ENCODE peak calls at places on chromosomes 12 and 14, in seven cellular contexts. One of them, this sample, is unnamed.

GRCh38 chr12:120013659-120014380 is 24.8 kb downstream of the BICDL1 start:
- DNase-seq in effector memory CD4-positive, alpha-beta T cell: peak; percentile 49
- DNase-seq in mucosa of descending colon: no peak
- DNase-seq in CD4-positive, CD25-positive, alpha-beta regulatory T cell: peak; percentile 90
- DNase-seq in cardiac muscle cell: no peak
- DNase-seq in stomach: no peak
- DNase-seq in aorta: no peak
- DNase-seq in this sample: no peak

GRCh38 chr14:59688224-59689170 is 111.9 kb upstream of the CCDC175 start:
- DNase-seq in stomach: peak; percentile 44
- DNase-seq in CD4-positive, CD25-positive, alpha-beta regulatory T cell: peak; percentile 29
- DNase-seq in effector memory CD4-positive, alpha-beta T cell: no peak
- DNase-seq in aorta: no peak
- DNase-seq in mucosa of descending colon: no peak
- DNase-seq in cardiac muscle cell: peak; percentile 57
- DNase-seq in this sample: no peak

GRCh38 chr12:125185740-125186470 is 120.7 kb downstream of the AACS start:
- DNase-seq in mucosa of descending colon: peak; percentile 80
- DNase-seq in aorta: peak; percentile 91
- DNase-seq in cardiac muscle cell: peak; percentile 92
- DNase-seq in effector memory CD4-positive, alpha-beta T cell: no peak
- DNase-seq in CD4-positive, CD25-positive, alpha-beta regulatory T cell: peak; percentile 63
- DNase-seq in stomach: peak; percentile 78
- DNase-seq in this sample: no peak

GRCh38 chr12:130280226-130280625 is 57.5 kb upstream of the PIWIL1 start:
- DNase-seq in CD4-positive, CD25-positive, alpha-beta regulatory T cell: peak; percentile 10
- DNase-seq in aorta: no peak
- DNase-seq in stomach: no peak
- DNase-seq in mucosa of descending colon: no peak
- DNase-seq in effector memory CD4-positive, alpha-beta T cell: no peak
- DNase-seq in cardiac muscle cell: no peak
- DNase-seq in this sample: no peak

GRCh38 chr14:105091335-105092123 is 26.3 kb upstream of the GPR132 start:
- DNase-seq in effector memory CD4-positive, alpha-beta T cell: no peak
- DNase-seq in stomach: peak; percentile 94
- DNase-seq in CD4-positive, CD25-positive, alpha-beta regulatory T cell: no peak
- DNase-seq in mucosa of descending colon: peak; percentile 94
- DNase-seq in cardiac muscle cell: no peak
- DNase-seq in aorta: peak; percentile 94
- DNase-seq in this sample: no peak

GRCh38 chr12:28550757-28551381 is 360.6 kb downstream of the CCDC91 start:
- DNase-seq in CD4-positive, CD25-positive, alpha-beta regulatory T cell: peak; percentile 30
- DNase-seq in effector memory CD4-positive, alpha-beta T cell: no peak
- DNase-seq in stomach: no peak
- DNase-seq in cardiac muscle cell: no peak
- DNase-seq in mucosa of descending colon: no peak
- DNase-seq in aorta: no peak
- DNase-seq in this sample: no peak

GRCh38 chr12:5827591-5827990 is 117.5 kb downstream of the ANO2 start:
- DNase-seq in mucosa of descending colon: no peak
- DNase-seq in CD4-positive, CD25-positive, alpha-beta regulatory T cell: no peak
- DNase-seq in stomach: no peak
- DNase-seq in effector memory CD4-positive, alpha-beta T cell: no peak
- DNase-seq in cardiac muscle cell: no peak
- DNase-seq in aorta: no peak
- DNase-seq in this sample: no peak

GRCh38 chr12:49787672-49788071 is 40.5 kb downstream of the NCKAP5L start:
- DNase-seq in CD4-positive, CD25-positive, alpha-beta regulatory T cell: no peak
- DNase-seq in effector memory CD4-positive, alpha-beta T cell: no peak
- DNase-seq in aorta: no peak
- DNase-seq in cardiac muscle cell: no peak
- DNase-seq in mucosa of descending colon: no peak
- DNase-seq in stomach: no peak
- DNase-seq in this sample: no peak

GRCh38 chr12:49233842-49234526 is 30.9 kb upstream of the TUBA1C start:
- DNase-seq in effector memory CD4-positive, alpha-beta T cell: no peak
- DNase-seq in aorta: peak; percentile 86
- DNase-seq in stomach: peak; percentile 45
- DNase-seq in mucosa of descending colon: peak; percentile 81
- DNase-seq in cardiac muscle cell: no peak
- DNase-seq in CD4-positive, CD25-positive, alpha-beta regulatory T cell: no peak
- DNase-seq in this sample: no peak

GRCh38 chr14:65251213-65251612 is 148.9 kb upstream of the MAX start:
- DNase-seq in mucosa of descending colon: no peak
- DNase-seq in cardiac muscle cell: no peak
- DNase-seq in effector memory CD4-positive, alpha-beta T cell: no peak
- DNase-seq in CD4-positive, CD25-positive, alpha-beta regulatory T cell: no peak
- DNase-seq in stomach: no peak
- DNase-seq in aorta: no peak
- DNase-seq in this sample: no peak

GRCh38 chr12:6960291-6961277 is 9.4 kb downstream of the PTPN6 start:
- DNase-seq in mucosa of descending colon: peak; percentile 70
- DNase-seq in CD4-positive, CD25-positive, alpha-beta regulatory T cell: peak; percentile 72
- DNase-seq in effector memory CD4-positive, alpha-beta T cell: no peak
- DNase-seq in stomach: no peak
- DNase-seq in aorta: no peak
- DNase-seq in cardiac muscle cell: no peak
- DNase-seq in this sample: no peak

GRCh38 chr12:63805704-63806672 is 26.3 kb downstream of the RXYLT1 start:
- DNase-seq in CD4-positive, CD25-positive, alpha-beta regulatory T cell: no peak
- DNase-seq in cardiac muscle cell: no peak
- DNase-seq in effector memory CD4-positive, alpha-beta T cell: no peak
- DNase-seq in stomach: no peak
- DNase-seq in mucosa of descending colon: no peak
- DNase-seq in aorta: no peak
- DNase-seq in this sample: no peak

GRCh38 chr12:25272937-25273526 is 22.3 kb upstream of the KRAS start:
- DNase-seq in cardiac muscle cell: no peak
- DNase-seq in mucosa of descending colon: no peak
- DNase-seq in effector memory CD4-positive, alpha-beta T cell: no peak
- DNase-seq in CD4-positive, CD25-positive, alpha-beta regulatory T cell: no peak
- DNase-seq in stomach: no peak
- DNase-seq in aorta: no peak
- DNase-seq in this sample: no peak

GRCh38 chr14:41607966-41608663 is 1.4 kb downstream of the LRFN5 start:
- DNase-seq in effector memory CD4-positive, alpha-beta T cell: no peak
- DNase-seq in mucosa of descending colon: peak; percentile 39
- DNase-seq in stomach: no peak
- DNase-seq in CD4-positive, CD25-positive, alpha-beta regulatory T cell: no peak
- DNase-seq in aorta: peak; percentile 77
- DNase-seq in cardiac muscle cell: peak; percentile 32
- DNase-seq in this sample: no peak

GRCh38 chr12:113709456-113709855 is 237.8 kb upstream of the LHX5 start:
- DNase-seq in stomach: no peak
- DNase-seq in cardiac muscle cell: no peak
- DNase-seq in mucosa of descending colon: no peak
- DNase-seq in CD4-positive, CD25-positive, alpha-beta regulatory T cell: no peak
- DNase-seq in aorta: no peak
- DNase-seq in effector memory CD4-positive, alpha-beta T cell: no peak
- DNase-seq in this sample: no peak

GRCh38 chr12:117125275-117125613 is 26.0 kb upstream of the TESC start:
- DNase-seq in stomach: no peak
- DNase-seq in cardiac muscle cell: no peak
- DNase-seq in mucosa of descending colon: no peak
- DNase-seq in effector memory CD4-positive, alpha-beta T cell: no peak
- DNase-seq in aorta: no peak
- DNase-seq in CD4-positive, CD25-positive, alpha-beta regulatory T cell: no peak
- DNase-seq in this sample: no peak

GRCh38 chr12:124115976-124116690 is 143.1 kb downstream of the ZNF664 start:
- DNase-seq in CD4-positive, CD25-positive, alpha-beta regulatory T cell: no peak
- DNase-seq in cardiac muscle cell: no peak
- DNase-seq in mucosa of descending colon: no peak
- DNase-seq in stomach: no peak
- DNase-seq in aorta: no peak
- DNase-seq in effector memory CD4-positive, alpha-beta T cell: no peak
- DNase-seq in this sample: no peak

GRCh38 chr14:50082784-50083466 is 33.4 kb downstream of the VCPKMT start:
- DNase-seq in effector memory CD4-positive, alpha-beta T cell: peak; percentile 83
- DNase-seq in stomach: peak; percentile 57
- DNase-seq in mucosa of descending colon: peak; percentile 81
- DNase-seq in aorta: no peak
- DNase-seq in cardiac muscle cell: no peak
- DNase-seq in CD4-positive, CD25-positive, alpha-beta regulatory T cell: peak; percentile 90
- DNase-seq in this sample: no peak

GRCh38 chr14:72745546-72745945 is 148.4 kb downstream of the DPF3 start:
- DNase-seq in effector memory CD4-positive, alpha-beta T cell: no peak
- DNase-seq in stomach: no peak
- DNase-seq in CD4-positive, CD25-positive, alpha-beta regulatory T cell: no peak
- DNase-seq in mucosa of descending colon: no peak
- DNase-seq in aorta: no peak
- DNase-seq in cardiac muscle cell: no peak
- DNase-seq in this sample: no peak

GRCh38 chr12:1925125-1925963 is 6.9 kb upstream of the CACNA2D4 start:
- DNase-seq in mucosa of descending colon: no peak
- DNase-seq in cardiac muscle cell: no peak
- DNase-seq in aorta: peak; percentile 44
- DNase-seq in stomach: peak; percentile 22
- DNase-seq in effector memory CD4-positive, alpha-beta T cell: no peak
- DNase-seq in CD4-positive, CD25-positive, alpha-beta regulatory T cell: no peak
- DNase-seq in this sample: peak; percentile 37

GRCh38 chr14:100982764-100983163 is 79.2 kb upstream of the RTL1 start:
- DNase-seq in cardiac muscle cell: no peak
- DNase-seq in mucosa of descending colon: no peak
- DNase-seq in effector memory CD4-positive, alpha-beta T cell: no peak
- DNase-seq in stomach: no peak
- DNase-seq in aorta: no peak
- DNase-seq in CD4-positive, CD25-positive, alpha-beta regulatory T cell: no peak
- DNase-seq in this sample: no peak

GRCh38 chr12:49903351-49903699 is 375 bp downstream of the FAIM2 start:
- DNase-seq in cardiac muscle cell: no peak
- DNase-seq in stomach: no peak
- DNase-seq in effector memory CD4-positive, alpha-beta T cell: no peak
- DNase-seq in mucosa of descending colon: no peak
- DNase-seq in aorta: no peak
- DNase-seq in CD4-positive, CD25-positive, alpha-beta regulatory T cell: no peak
- DNase-seq in this sample: no peak

GRCh38 chr12:39619316-39619659 is 315 bp downstream of the ABCD2 start:
- DNase-seq in CD4-positive, CD25-positive, alpha-beta regulatory T cell: no peak
- DNase-seq in mucosa of descending colon: no peak
- DNase-seq in cardiac muscle cell: no peak
- DNase-seq in effector memory CD4-positive, alpha-beta T cell: peak; percentile 13
- DNase-seq in stomach: no peak
- DNase-seq in aorta: no peak
- DNase-seq in this sample: no peak

GRCh38 chr14:71121711-71122110 is 214.5 kb downstream of the PCNX1 start:
- DNase-seq in CD4-positive, CD25-positive, alpha-beta regulatory T cell: no peak
- DNase-seq in mucosa of descending colon: no peak
- DNase-seq in aorta: no peak
- DNase-seq in stomach: no peak
- DNase-seq in effector memory CD4-positive, alpha-beta T cell: no peak
- DNase-seq in cardiac muscle cell: no peak
- DNase-seq in this sample: no peak

GRCh38 chr14:71119832-71120231 is 212.6 kb downstream of the PCNX1 start:
- DNase-seq in effector memory CD4-positive, alpha-beta T cell: no peak
- DNase-seq in stomach: no peak
- DNase-seq in cardiac muscle cell: no peak
- DNase-seq in mucosa of descending colon: no peak
- DNase-seq in CD4-positive, CD25-positive, alpha-beta regulatory T cell: no peak
- DNase-seq in aorta: no peak
- DNase-seq in this sample: no peak

GRCh38 chr14:71117839-71118743 is 210.8 kb downstream of the PCNX1 start:
- DNase-seq in mucosa of descending colon: no peak
- DNase-seq in effector memory CD4-positive, alpha-beta T cell: no peak
- DNase-seq in stomach: no peak
- DNase-seq in aorta: no peak
- DNase-seq in cardiac muscle cell: peak; percentile 5
- DNase-seq in CD4-positive, CD25-positive, alpha-beta regulatory T cell: no peak
- DNase-seq in this sample: no peak

GRCh38 chr14:71116206-71117122 is 209.2 kb downstream of the PCNX1 start:
- DNase-seq in effector memory CD4-positive, alpha-beta T cell: no peak
- DNase-seq in mucosa of descending colon: no peak
- DNase-seq in cardiac muscle cell: no peak
- DNase-seq in aorta: no peak
- DNase-seq in stomach: no peak
- DNase-seq in CD4-positive, CD25-positive, alpha-beta regulatory T cell: no peak
- DNase-seq in this sample: no peak

GRCh38 chr14:71119075-71119474 is 211.8 kb downstream of the PCNX1 start:
- DNase-seq in effector memory CD4-positive, alpha-beta T cell: no peak
- DNase-seq in stomach: no peak
- DNase-seq in aorta: no peak
- DNase-seq in mucosa of descending colon: no peak
- DNase-seq in CD4-positive, CD25-positive, alpha-beta regulatory T cell: no peak
- DNase-seq in cardiac muscle cell: no peak
- DNase-seq in this sample: no peak
- H3K4me1 ChIP-seq in effector memory CD4-positive, alpha-beta T cell: no peaks in the 10 kb centered on the region
- H3K4me1 ChIP-seq in stomach: no peaks in the 10 kb centered on the region
- H3K4me1 ChIP-seq in aorta: no peaks in the 10 kb centered on the region
- H3K4me1 ChIP-seq in mucosa of descending colon: peaks cover 40% of the 10 kb centered on the region
- H3K4me1 ChIP-seq in CD4-positive, CD25-positive, alpha-beta regulatory T cell: no peaks in the 10 kb centered on the region
- H3K4me1 ChIP-seq in cardiac muscle cell: no peaks in the 10 kb centered on the region
- H3K4me1 ChIP-seq in this sample: no peaks in the 10 kb centered on the region

GRCh38 chr14:73774671-73775070 is 60.5 kb upstream of the PNMA1 start:
- DNase-seq in CD4-positive, CD25-positive, alpha-beta regulatory T cell: no peak
- DNase-seq in effector memory CD4-positive, alpha-beta T cell: no peak
- DNase-seq in aorta: no peak
- DNase-seq in mucosa of descending colon: no peak
- DNase-seq in stomach: no peak
- DNase-seq in cardiac muscle cell: no peak
- DNase-seq in this sample: no peak
- H3K4me1 ChIP-seq in CD4-positive, CD25-positive, alpha-beta regulatory T cell: peaks cover 65% of the 10 kb centered on the region
- H3K4me1 ChIP-seq in effector memory CD4-positive, alpha-beta T cell: peaks cover 39% of the 10 kb centered on the region
- H3K4me1 ChIP-seq in aorta: no peaks in the 10 kb centered on the region
- H3K4me1 ChIP-seq in mucosa of descending colon: peaks cover 57% of the 10 kb centered on the region
- H3K4me1 ChIP-seq in stomach: peaks cover 72% of the 10 kb centered on the region
- H3K4me1 ChIP-seq in cardiac muscle cell: peaks cover 18% of the 10 kb centered on the region
- H3K4me1 ChIP-seq in this sample: peaks cover 91% of the 10 kb centered on the region

GRCh38 chr14:68552075-68552474 is 240.8 kb downstream of the ZFP36L1 start:
- DNase-seq in mucosa of descending colon: no peak
- DNase-seq in stomach: no peak
- DNase-seq in effector memory CD4-positive, alpha-beta T cell: no peak
- DNase-seq in cardiac muscle cell: no peak
- DNase-seq in aorta: no peak
- DNase-seq in CD4-positive, CD25-positive, alpha-beta regulatory T cell: no peak
- DNase-seq in this sample: no peak
- H3K4me1 ChIP-seq in mucosa of descending colon: no peaks in the 10 kb centered on the region
- H3K4me1 ChIP-seq in stomach: peaks cover 51% of the 10 kb centered on the region
- H3K4me1 ChIP-seq in effector memory CD4-positive, alpha-beta T cell: no peaks in the 10 kb centered on the region
- H3K4me1 ChIP-seq in cardiac muscle cell: peaks cover 31% of the 10 kb centered on the region
- H3K4me1 ChIP-seq in aorta: peaks cover 4% of the 10 kb centered on the region
- H3K4me1 ChIP-seq in CD4-positive, CD25-positive, alpha-beta regulatory T cell: no peaks in the 10 kb centered on the region
- H3K4me1 ChIP-seq in this sample: peaks cover 94% of the 10 kb centered on the region

DNA sequence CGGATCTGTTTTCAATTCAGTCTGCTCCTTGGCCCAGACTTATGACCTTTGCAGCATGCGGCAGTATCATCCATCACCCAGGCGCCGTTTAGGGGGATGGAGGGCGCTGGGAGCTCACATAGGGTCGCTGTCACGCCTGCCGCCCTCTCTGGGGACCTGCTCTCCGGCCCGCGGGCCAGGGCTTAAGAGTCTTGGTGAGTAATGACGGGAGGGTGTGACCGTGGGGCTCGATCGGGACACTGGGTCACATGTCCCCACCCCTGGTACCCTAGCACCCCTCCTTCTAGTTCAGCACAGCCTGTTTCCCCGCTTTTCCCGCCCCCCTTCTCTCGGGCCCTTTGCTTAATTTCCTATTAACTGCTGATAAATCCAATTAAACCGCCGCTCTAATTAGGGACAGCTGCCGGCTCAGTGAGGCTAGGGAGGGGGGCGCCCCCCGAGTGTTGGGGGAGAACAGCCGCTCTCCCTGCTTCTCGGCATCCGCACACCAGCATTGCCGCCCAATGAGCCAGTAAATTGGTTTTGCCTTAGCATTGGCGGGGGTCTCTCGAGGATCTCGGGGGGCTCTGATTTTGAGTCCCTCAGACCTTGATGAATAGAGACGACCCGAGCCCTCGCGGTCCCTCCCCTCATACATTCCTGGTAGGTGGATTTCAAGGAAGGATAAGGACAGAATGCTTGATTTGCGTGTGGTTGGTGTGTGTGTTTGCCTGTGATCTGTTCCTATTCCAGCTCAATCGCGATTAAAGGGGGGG is 9.3 kb downstream of the STAC3 start:
- DNase-seq in aorta: peak; percentile 74
- DNase-seq in mucosa of descending colon: peak; percentile 63
- DNase-seq in CD4-positive, CD25-positive, alpha-beta regulatory T cell: no peak
- DNase-seq in cardiac muscle cell: no peak
- DNase-seq in stomach: no peak
- DNase-seq in effector memory CD4-positive, alpha-beta T cell: no peak
- DNase-seq in this sample: no peak
- H3K4me1 ChIP-seq in aorta: no peaks in the 10 kb centered on the region
- H3K4me1 ChIP-seq in mucosa of descending colon: peaks cover 56% of the 10 kb centered on the region
- H3K4me1 ChIP-seq in CD4-positive, CD25-positive, alpha-beta regulatory T cell: peaks cover 72% of the 10 kb centered on the region
- H3K4me1 ChIP-seq in cardiac muscle cell: peaks cover 10% of the 10 kb centered on the region
- H3K4me1 ChIP-seq in stomach: peaks cover 74% of the 10 kb centered on the region
- H3K4me1 ChIP-seq in effector memory CD4-positive, alpha-beta T cell: peaks cover 69% of the 10 kb centered on the region
- H3K4me1 ChIP-seq in this sample: peaks cover 71% of the 10 kb centered on the region

This sample was measured in esophagus muscularis mucosa.